ENCODE peak calls at places on chromosomes 1 and 21, in ten cellular contexts. T is uterus; V is IMR-90; O is mammary epithelial cell; P is CD8-positive, alpha-beta T cell; G is WERI-Rb-1; Q is pancreas; K is right lobe of liver; C is HepG2; B is thyroid gland. L is an unnamed sample.
A peak's percentile ranks its signal among the peaks of the same experiment; 100 is the strongest.

GRCh38 chr1:10665930-10666850 is 130.3 kb downstream of the CASZ1 start:
- DNase-seq in B (peak; percentile 98), T (no peak), G (no peak), K (peak; percentile 94), Q (peak; percentile 56), P (no peak), V (no peak), C (no peak), O (no peak), L (no peak)

GRCh38 chr1:6460349-6461236 is 5.4 kb downstream of the TNFRSF25 start:
- DNase-seq in C (no peak), O (no peak), G (no peak), V (no peak), T (no peak), P (peak; percentile 90), K (peak; percentile 57), B (no peak), Q (no peak), L (no peak)

GRCh38 chr1:2210786-2211185 is 16.2 kb upstream of the FAAP20 start:
- DNase-seq in B (no peak), T (no peak), P (no peak), K (no peak), Q (no peak), O (no peak), C (no peak), V (no peak), G (no peak), L (no peak)

GRCh38 chr1:232316864-232317263 is 313.1 kb downstream of the SIPA1L2 start:
- DNase-seq in O (no peak), P (no peak), Q (no peak), B (no peak), V (peak; percentile 4), K (no peak), C (no peak), G (no peak), T (no peak), L (no peak)

GRCh38 chr1:151537112-151537511 is 3.0 kb upstream of the TUFT1 start:
- DNase-seq in O (peak; percentile 80), B (no peak), P (no peak), T (peak; percentile 33), K (no peak), C (no peak), V (peak; percentile 99), Q (no peak), G (no peak), L (peak; percentile 97)

GRCh38 chr1:41371630-41372599 is 10.7 kb downstream of the FOXO6 start:
- DNase-seq in T (no peak), P (no peak), Q (no peak), V (no peak), G (peak; percentile 96), O (no peak), K (no peak), C (peak; percentile 13), B (peak; percentile 57), L (no peak)

GRCh38 chr1:173127369-173128307 is 76.9 kb upstream of the TNFSF18 start:
- DNase-seq in B (no peak), Q (peak; percentile 41), C (peak; percentile 76), K (peak; percentile 62), O (no peak), V (no peak), T (no peak), G (no peak), P (no peak), L (no peak)

GRCh38 chr1:42933060-42933586 is 25.5 kb downstream of the SLC2A1 start:
- DNase-seq in B (no peak), V (no peak), C (no peak), P (no peak), O (no peak), T (no peak), K (no peak), G (no peak), Q (no peak), L (no peak)

GRCh38 chr1:185170291-185170848 is 13.4 kb downstream of the SWT1 start:
- DNase-seq in K (no peak), B (no peak), Q (no peak), P (peak; percentile 23), G (peak; percentile 51), C (peak; percentile 64), O (peak; percentile 42), V (peak; percentile 67), T (peak; percentile 18), L (peak; percentile 66)

GRCh38 chr1:37234941-37235418 is 200.7 kb upstream of the GRIK3 start:
- DNase-seq in V (no peak), K (no peak), O (no peak), Q (no peak), B (no peak), C (no peak), P (no peak), G (no peak), T (no peak), L (no peak)

GRCh38 chr1:30336550-30337426 is 386.6 kb downstream of the MATN1 start:
- DNase-seq in P (no peak), O (no peak), G (no peak), C (no peak), B (no peak), Q (no peak), K (no peak), T (no peak), V (no peak), L (no peak)

GRCh38 chr1:167076136-167076710 is 14.0 kb downstream of the GPA33 start:
- DNase-seq in O (no peak), C (no peak), T (no peak), G (no peak), P (no peak), Q (no peak), K (no peak), V (no peak), B (no peak), L (no peak)

GRCh38 chr1:64266941-64267340 is 63.5 kb downstream of the UBE2U start:
- DNase-seq in C (no peak), G (no peak), V (no peak), O (no peak), T (no peak), B (no peak), Q (no peak), K (no peak), P (no peak), L (no peak)

GRCh38 chr1:201377611-201378092 is at the start of gene TNNT2:
- DNase-seq in O (no peak), G (peak; percentile 64), Q (no peak), T (no peak), P (no peak), C (no peak), K (no peak), B (no peak), V (peak; percentile 28), L (no peak)

GRCh38 chr1:177600371-177600770 is 369.5 kb downstream of the SEC16B start:
- DNase-seq in C (no peak), Q (no peak), G (peak; percentile 69), B (no peak), O (no peak), T (no peak), K (no peak), V (no peak), P (no peak), L (no peak)

GRCh38 chr1:153000294-153000693 is 1.3 kb upstream of the SPRR3 start:
- DNase-seq in O (peak; percentile 54), P (no peak), V (no peak), B (no peak), G (no peak), Q (no peak), T (no peak), K (no peak), C (no peak), L (no peak)

GRCh38 chr1:94602312-94602711 is 60.8 kb upstream of the F3 start:
- DNase-seq in C (no peak), V (peak; percentile 82), G (no peak), K (no peak), Q (no peak), T (no peak), O (peak; percentile 81), B (no peak), P (peak; percentile 16), L (no peak)

GRCh38 chr1:70855203-70855602 is 192.4 kb downstream of the PTGER3 start:
- DNase-seq in P (no peak), V (no peak), O (no peak), Q (no peak), T (no peak), K (no peak), G (no peak), C (no peak), B (no peak), L (no peak)

GRCh38 chr21:29238052-29238966 is 60.4 kb upstream of the BACH1 start:
- DNase-seq in V (peak; percentile 54), O (no peak), P (no peak), Q (no peak), C (no peak), K (no peak), T (no peak), B (no peak), G (no peak), L (peak; percentile 41)

DNA sequence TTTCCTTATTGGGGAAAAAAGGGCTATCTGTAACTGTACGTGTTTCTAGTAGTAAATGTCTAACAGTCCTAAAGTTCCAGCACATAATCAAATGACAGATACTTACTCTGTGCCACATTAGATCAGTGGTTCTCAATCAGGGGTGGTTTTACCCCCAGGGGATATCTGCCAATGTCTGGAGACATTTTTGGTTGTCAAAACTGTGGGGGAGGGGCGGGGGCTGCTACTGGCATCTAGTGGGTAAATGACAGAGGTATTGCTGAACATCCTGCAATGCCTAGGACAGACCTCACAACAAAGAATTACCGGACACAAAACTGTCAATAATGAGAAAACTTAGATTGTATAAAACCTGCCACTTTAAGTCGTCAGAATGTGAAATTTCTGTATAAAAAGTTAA is 33.4 kb upstream of the PTPRC start:
- DNase-seq in Q (no peak), O (no peak), C (no peak), T (no peak), P (no peak), V (no peak), G (no peak), B (no peak), K (no peak), L (no peak)
- TF ChIP-seq CTCF in Q (no peak), O (no peak), C (no peak), T (no peak), P (no peak), V (no peak), G (no peak), B (no peak), K (no peak), L (no peak)

GRCh38 chr1:11793819-11794218 is 11.9 kb downstream of the MTHFR start:
- DNase-seq in C (no peak), Q (no peak), K (no peak), O (no peak), T (no peak), B (no peak), G (no peak), V (no peak), P (no peak), L (no peak)
- H3K36me3 ChIP-seq in C (peaks cover 6% of the 10 kb centered on the region), Q (peaks cover 8% of the 10 kb centered on the region), K (no peaks in the 10 kb centered on the region), O (no peaks in the 10 kb centered on the region), T (no peaks in the 10 kb centered on the region), B (peaks cover 33% of the 10 kb centered on the region), G (peaks cover 32% of the 10 kb centered on the region), V (peaks cover 50% of the 10 kb centered on the region), P (peaks cover 30% of the 10 kb centered on the region), L (peaks cover 8% of the 10 kb centered on the region)

GRCh38 chr1:31627930-31628421 is 10.5 kb downstream of the HCRTR1 start:
- DNase-seq in K (no peak), O (no peak), C (no peak), T (no peak), V (no peak), G (peak; percentile 70), B (peak; percentile 97), P (no peak), Q (peak; percentile 42), L (no peak)
- H3K27ac ChIP-seq in K (no peak overlapping the region), O (no peak overlapping the region), C (no peak overlapping the region), T (peak overlapping the region; percentile 31), V (no peak overlapping the region), G (peak overlapping the region; percentile 92), B (peak overlapping the region; percentile 89), P (no peak overlapping the region), Q (peak overlapping the region; percentile 39), L (no peak overlapping the region)

GRCh38 chr1:109704173-109704572 is 7.9 kb upstream of the GSTM5 start:
- DNase-seq in K (no peak), O (no peak), C (peak; percentile 19), Q (no peak), P (no peak), G (no peak), B (peak; percentile 20), T (no peak), V (peak; percentile 0), L (no peak)
- TF ChIP-seq CTCF in K (no peak), O (no peak), C (peak; percentile 66), Q (no peak), P (no peak), G (peak; percentile 32), B (peak; percentile 45), T (no peak), V (no peak), L (peak; percentile 9)